ENCODE peak calls at places on chromosomes 13 and 19, in six cellular contexts. One of them, this sample, is unnamed.

GRCh38 chr19:53463263-53463662 is 4.3 kb upstream of the ZNF813 start:
- DNase-seq in pons: peak
- DNase-seq in left lobe of liver: peak
- DNase-seq in tibial nerve: no peak
- DNase-seq in stimulated activated CD4-positive, alpha-beta T cell treated with anti-CD3 and anti-CD28 coated beads, Interleukin-12 subunit alpha, Interleukin-12 subunit beta, amount 100 ng/mL, for 4 hours: no peak
- DNase-seq in EL: peak
- DNase-seq in this sample: no peak

GRCh38 chr19:33487901-33488817 is 33.4 kb downstream of the PEPD start:
- DNase-seq in stimulated activated CD4-positive, alpha-beta T cell treated with anti-CD3 and anti-CD28 coated beads, Interleukin-12 subunit alpha, Interleukin-12 subunit beta, amount 100 ng/mL, for 4 hours: no peak
- DNase-seq in left lobe of liver: peak
- DNase-seq in EL: no peak
- DNase-seq in tibial nerve: no peak
- DNase-seq in pons: no peak
- DNase-seq in this sample: no peak

GRCh38 chr13:44930280-44930679 is 59.0 kb downstream of the NUFIP1 start:
- DNase-seq in left lobe of liver: no peak
- DNase-seq in tibial nerve: no peak
- DNase-seq in stimulated activated CD4-positive, alpha-beta T cell treated with anti-CD3 and anti-CD28 coated beads, Interleukin-12 subunit alpha, Interleukin-12 subunit beta, amount 100 ng/mL, for 4 hours: no peak
- DNase-seq in pons: no peak
- DNase-seq in EL: no peak
- DNase-seq in this sample: no peak

GRCh38 chr13:112802808-112803207 is 113.0 kb downstream of the ATP11A start:
- DNase-seq in tibial nerve: no peak
- DNase-seq in pons: no peak
- DNase-seq in stimulated activated CD4-positive, alpha-beta T cell treated with anti-CD3 and anti-CD28 coated beads, Interleukin-12 subunit alpha, Interleukin-12 subunit beta, amount 100 ng/mL, for 4 hours: no peak
- DNase-seq in EL: no peak
- DNase-seq in left lobe of liver: no peak
- DNase-seq in this sample: no peak

GRCh38 chr19:32469796-32470195 is 64.2 kb downstream of the DPY19L3 start:
- DNase-seq in stimulated activated CD4-positive, alpha-beta T cell treated with anti-CD3 and anti-CD28 coated beads, Interleukin-12 subunit alpha, Interleukin-12 subunit beta, amount 100 ng/mL, for 4 hours: no peak
- DNase-seq in EL: peak
- DNase-seq in left lobe of liver: no peak
- DNase-seq in pons: no peak
- DNase-seq in tibial nerve: no peak
- DNase-seq in this sample: no peak

GRCh38 chr13:27004389-27004788 is 167.2 kb downstream of the USP12 start:
- DNase-seq in stimulated activated CD4-positive, alpha-beta T cell treated with anti-CD3 and anti-CD28 coated beads, Interleukin-12 subunit alpha, Interleukin-12 subunit beta, amount 100 ng/mL, for 4 hours: no peak
- DNase-seq in tibial nerve: no peak
- DNase-seq in EL: no peak
- DNase-seq in left lobe of liver: no peak
- DNase-seq in pons: no peak
- DNase-seq in this sample: no peak

GRCh38 chr13:99605417-99606321 is 104.4 kb downstream of the TM9SF2 start:
- DNase-seq in stimulated activated CD4-positive, alpha-beta T cell treated with anti-CD3 and anti-CD28 coated beads, Interleukin-12 subunit alpha, Interleukin-12 subunit beta, amount 100 ng/mL, for 4 hours: peak
- DNase-seq in pons: no peak
- DNase-seq in tibial nerve: peak
- DNase-seq in EL: peak
- DNase-seq in left lobe of liver: peak
- DNase-seq in this sample: peak

GRCh38 chr19:35509018-35509652 is 4.3 kb downstream of the DMKN start:
- DNase-seq in EL: no peak
- DNase-seq in stimulated activated CD4-positive, alpha-beta T cell treated with anti-CD3 and anti-CD28 coated beads, Interleukin-12 subunit alpha, Interleukin-12 subunit beta, amount 100 ng/mL, for 4 hours: peak
- DNase-seq in left lobe of liver: no peak
- DNase-seq in tibial nerve: no peak
- DNase-seq in pons: no peak
- DNase-seq in this sample: peak